ENCODE peak calls at places on chromosomes 3 and 15, in seven cellular contexts. One of them, this sample, is unnamed.

GRCh38 chr15:60751985-60752952 is 273.3 kb upstream of the ICE2 start:
- DNase-seq in colonic mucosa: peak
- DNase-seq in HT-29: no peak
- DNase-seq in HT1080: no peak
- DNase-seq in T-helper 17 cell: no peak
- DNase-seq in M059J: peak
- DNase-seq in HL-60: no peak
- DNase-seq in this sample: no peak

GRCh38 chr3:181855825-181856224 is 144.1 kb downstream of the SOX2 start:
- DNase-seq in colonic mucosa: no peak
- DNase-seq in HT-29: no peak
- DNase-seq in HT1080: peak
- DNase-seq in T-helper 17 cell: no peak
- DNase-seq in M059J: no peak
- DNase-seq in HL-60: no peak
- DNase-seq in this sample: no peak

GRCh38 chr3:37974121-37974927 is 16.3 kb upstream of the VILL start:
- DNase-seq in colonic mucosa: peak
- DNase-seq in HT-29: peak
- DNase-seq in HT1080: peak
- DNase-seq in T-helper 17 cell: peak
- DNase-seq in M059J: peak
- DNase-seq in HL-60: peak
- DNase-seq in this sample: peak

GRCh38 chr3:192835818-192836468 is 81.7 kb downstream of the MB21D2 start:
- DNase-seq in colonic mucosa: no peak
- DNase-seq in HT-29: no peak
- DNase-seq in HT1080: peak
- DNase-seq in T-helper 17 cell: no peak
- DNase-seq in M059J: peak
- DNase-seq in HL-60: no peak
- DNase-seq in this sample: no peak

GRCh38 chr15:47607750-47608149 is 109.6 kb upstream of the SEMA6D start:
- DNase-seq in colonic mucosa: peak
- DNase-seq in HT-29: no peak
- DNase-seq in HT1080: no peak
- DNase-seq in T-helper 17 cell: no peak
- DNase-seq in M059J: no peak
- DNase-seq in HL-60: no peak
- DNase-seq in this sample: no peak

GRCh38 chr3:13494463-13495350 is 14.6 kb downstream of the HDAC11 start:
- DNase-seq in colonic mucosa: no peak
- DNase-seq in HT-29: peak
- DNase-seq in HT1080: no peak
- DNase-seq in T-helper 17 cell: no peak
- DNase-seq in M059J: no peak
- DNase-seq in HL-60: peak
- DNase-seq in this sample: peak

GRCh38 chr3:61173685-61174084 is 77.6 kb downstream of the FHIT start:
- DNase-seq in colonic mucosa: no peak
- DNase-seq in HT-29: no peak
- DNase-seq in HT1080: no peak
- DNase-seq in T-helper 17 cell: no peak
- DNase-seq in M059J: no peak
- DNase-seq in HL-60: no peak
- DNase-seq in this sample: no peak

GRCh38 chr15:82874267-82874666 is 64.8 kb downstream of the WHAMM start:
- DNase-seq in colonic mucosa: no peak
- DNase-seq in HT-29: no peak
- DNase-seq in HT1080: no peak
- DNase-seq in T-helper 17 cell: no peak
- DNase-seq in M059J: no peak
- DNase-seq in HL-60: no peak
- DNase-seq in this sample: no peak

GRCh38 chr15:74399100-74399499 is 31.7 kb upstream of the CYP11A1 start:
- DNase-seq in colonic mucosa: no peak
- DNase-seq in HT-29: no peak
- DNase-seq in HT1080: no peak
- DNase-seq in T-helper 17 cell: no peak
- DNase-seq in M059J: no peak
- DNase-seq in HL-60: no peak
- DNase-seq in this sample: no peak

GRCh38 chr15:65730560-65731172 is 61.4 kb downstream of the DENND4A start:
- DNase-seq in colonic mucosa: no peak
- DNase-seq in HT-29: no peak
- DNase-seq in HT1080: no peak
- DNase-seq in T-helper 17 cell: no peak
- DNase-seq in M059J: no peak
- DNase-seq in HL-60: no peak
- DNase-seq in this sample: no peak

GRCh38 chr15:62071711-62072308 is 5.0 kb downstream of the C2CD4A start:
- DNase-seq in colonic mucosa: no peak
- DNase-seq in HT-29: peak
- DNase-seq in HT1080: no peak
- DNase-seq in T-helper 17 cell: no peak
- DNase-seq in M059J: peak
- DNase-seq in HL-60: no peak
- DNase-seq in this sample: peak

GRCh38 chr3:155362808-155363689 is 69.6 kb upstream of the STRIT1 start:
- DNase-seq in colonic mucosa: no peak
- DNase-seq in HT-29: no peak
- DNase-seq in HT1080: no peak
- DNase-seq in T-helper 17 cell: no peak
- DNase-seq in M059J: peak
- DNase-seq in HL-60: no peak
- DNase-seq in this sample: no peak

GRCh38 chr15:70212288-70212962 is 114.7 kb upstream of the TLE3 start:
- DNase-seq in colonic mucosa: no peak
- DNase-seq in HT-29: no peak
- DNase-seq in HT1080: no peak
- DNase-seq in T-helper 17 cell: no peak
- DNase-seq in M059J: no peak
- DNase-seq in HL-60: no peak
- DNase-seq in this sample: no peak

GRCh38 chr3:45552773-45553371 is 41.7 kb upstream of the LIMD1 start:
- DNase-seq in colonic mucosa: no peak
- DNase-seq in HT-29: no peak
- DNase-seq in HT1080: no peak
- DNase-seq in T-helper 17 cell: no peak
- DNase-seq in M059J: no peak
- DNase-seq in HL-60: no peak
- DNase-seq in this sample: no peak

GRCh38 chr3:127203024-127203423 is 10.1 kb downstream of the PRR23E start:
- DNase-seq in colonic mucosa: no peak
- DNase-seq in HT-29: no peak
- DNase-seq in HT1080: no peak
- DNase-seq in T-helper 17 cell: no peak
- DNase-seq in M059J: no peak
- DNase-seq in HL-60: no peak
- DNase-seq in this sample: no peak

GRCh38 chr15:87269566-87269965 is 987.0 kb downstream of the NTRK3 start:
- DNase-seq in colonic mucosa: no peak
- DNase-seq in HT-29: no peak
- DNase-seq in HT1080: peak
- DNase-seq in T-helper 17 cell: no peak
- DNase-seq in M059J: peak
- DNase-seq in HL-60: no peak
- DNase-seq in this sample: no peak

GRCh38 chr3:73529280-73530029 is 95.3 kb downstream of the PDZRN3 start:
- DNase-seq in colonic mucosa: no peak
- DNase-seq in HT-29: no peak
- DNase-seq in HT1080: no peak
- DNase-seq in T-helper 17 cell: no peak
- DNase-seq in M059J: no peak
- DNase-seq in HL-60: no peak
- DNase-seq in this sample: no peak

GRCh38 chr3:42120866-42121265 is 29.7 kb downstream of the TRAK1 start:
- DNase-seq in colonic mucosa: no peak
- DNase-seq in HT-29: no peak
- DNase-seq in HT1080: no peak
- DNase-seq in T-helper 17 cell: no peak
- DNase-seq in M059J: peak
- DNase-seq in HL-60: no peak
- DNase-seq in this sample: no peak

GRCh38 chr15:37223089-37223488 is 122.7 kb upstream of the MEIS2 start:
- DNase-seq in colonic mucosa: no peak
- DNase-seq in HT-29: no peak
- DNase-seq in HT1080: no peak
- DNase-seq in T-helper 17 cell: no peak
- DNase-seq in M059J: no peak
- DNase-seq in HL-60: no peak
- DNase-seq in this sample: no peak

GRCh38 chr3:125443923-125444322 is 68.8 kb upstream of the ZNF148 start:
- DNase-seq in colonic mucosa: no peak
- DNase-seq in HT-29: no peak
- DNase-seq in HT1080: no peak
- DNase-seq in T-helper 17 cell: no peak
- DNase-seq in M059J: peak
- DNase-seq in HL-60: no peak
- DNase-seq in this sample: no peak

GRCh38 chr3:179957264-179957845 is 79.4 kb downstream of the PEX5L start:
- DNase-seq in colonic mucosa: no peak
- DNase-seq in HT-29: no peak
- DNase-seq in HT1080: no peak
- DNase-seq in T-helper 17 cell: no peak
- DNase-seq in M059J: no peak
- DNase-seq in HL-60: peak
- DNase-seq in this sample: no peak

GRCh38 chr15:40048155-40048792 is 9.3 kb upstream of the SRP14 start:
- DNase-seq in colonic mucosa: no peak
- DNase-seq in HT-29: no peak
- DNase-seq in HT1080: no peak
- DNase-seq in T-helper 17 cell: no peak
- DNase-seq in M059J: no peak
- DNase-seq in HL-60: peak
- DNase-seq in this sample: no peak

GRCh38 chr3:115146032-115146417 is 1.1 kb downstream of the ZBTB20 start:
- DNase-seq in colonic mucosa: peak
- DNase-seq in HT-29: peak
- DNase-seq in HT1080: peak
- DNase-seq in T-helper 17 cell: peak
- DNase-seq in M059J: peak
- DNase-seq in HL-60: peak
- DNase-seq in this sample: peak

GRCh38 chr15:27210176-27210575 is 239.2 kb downstream of the GABRG3 start:
- DNase-seq in colonic mucosa: no peak
- DNase-seq in HT-29: no peak
- DNase-seq in HT1080: peak
- DNase-seq in T-helper 17 cell: no peak
- DNase-seq in M059J: no peak
- DNase-seq in HL-60: no peak
- DNase-seq in this sample: no peak

GRCh38 chr3:51711352-51712019 is 4.6 kb downstream of the GRM2 start:
- DNase-seq in colonic mucosa: no peak
- DNase-seq in HT-29: no peak
- DNase-seq in HT1080: no peak
- DNase-seq in T-helper 17 cell: no peak
- DNase-seq in M059J: no peak
- DNase-seq in HL-60: no peak
- DNase-seq in this sample: no peak

GRCh38 chr15:67805008-67805681 is 20.2 kb upstream of the SKOR1 start:
- DNase-seq in colonic mucosa: no peak
- DNase-seq in HT-29: no peak
- DNase-seq in HT1080: no peak
- DNase-seq in T-helper 17 cell: no peak
- DNase-seq in M059J: no peak
- DNase-seq in HL-60: no peak
- DNase-seq in this sample: no peak

GRCh38 chr3:125115640-125116039 is 59.8 kb upstream of the HEG1 start:
- DNase-seq in colonic mucosa: no peak
- DNase-seq in HT-29: peak
- DNase-seq in HT1080: no peak
- DNase-seq in T-helper 17 cell: no peak
- DNase-seq in M059J: peak
- DNase-seq in HL-60: no peak
- DNase-seq in this sample: no peak

GRCh38 chr15:80693682-80694623 is 1.2 kb upstream of the ABHD17C start:
- DNase-seq in colonic mucosa: no peak
- DNase-seq in HT-29: peak
- DNase-seq in HT1080: peak
- DNase-seq in T-helper 17 cell: no peak
- DNase-seq in M059J: peak
- DNase-seq in HL-60: no peak
- DNase-seq in this sample: no peak

GRCh38 chr15:78405336-78405924 is 32.6 kb upstream of the IREB2 start:
- DNase-seq in colonic mucosa: no peak
- DNase-seq in HT-29: no peak
- DNase-seq in HT1080: no peak
- DNase-seq in T-helper 17 cell: no peak
- DNase-seq in M059J: no peak
- DNase-seq in HL-60: no peak
- DNase-seq in this sample: no peak

GRCh38 chr3:120033594-120033993 is 60.7 kb downstream of the GSK3B start:
- DNase-seq in colonic mucosa: no peak
- DNase-seq in HT-29: no peak
- DNase-seq in HT1080: no peak
- DNase-seq in T-helper 17 cell: no peak
- DNase-seq in M059J: no peak
- DNase-seq in HL-60: peak
- DNase-seq in this sample: no peak

GRCh38 chr3:194870394-194871110 is 184.9 kb downstream of the FAM43A start:
- DNase-seq in colonic mucosa: peak
- DNase-seq in HT-29: no peak
- DNase-seq in HT1080: no peak
- DNase-seq in T-helper 17 cell: no peak
- DNase-seq in M059J: peak
- DNase-seq in HL-60: no peak
- DNase-seq in this sample: no peak

GRCh38 chr3:127781411-127782001 is 40.8 kb downstream of the MGLL start:
- DNase-seq in colonic mucosa: no peak
- DNase-seq in HT-29: no peak
- DNase-seq in HT1080: no peak
- DNase-seq in T-helper 17 cell: no peak
- DNase-seq in M059J: peak
- DNase-seq in HL-60: no peak
- DNase-seq in this sample: no peak

GRCh38 chr15:93308026-93308670 is 219.1 kb upstream of the RGMA start:
- DNase-seq in colonic mucosa: no peak
- DNase-seq in HT-29: no peak
- DNase-seq in HT1080: no peak
- DNase-seq in T-helper 17 cell: no peak
- DNase-seq in M059J: no peak
- DNase-seq in HL-60: no peak
- DNase-seq in this sample: no peak

GRCh38 chr3:48989126-48989795 is 780 bp upstream of the P4HTM start:
- DNase-seq in colonic mucosa: no peak
- DNase-seq in HT-29: no peak
- DNase-seq in HT1080: no peak
- DNase-seq in T-helper 17 cell: no peak
- DNase-seq in M059J: peak
- DNase-seq in HL-60: no peak
- DNase-seq in this sample: no peak

This sample was measured in A549.